ENCODE peak calls at places on chromosomes 3 and 15, in seven cellular contexts. V, I, Z, N, T, Y and K are unnamed samples.

GRCh38 chr15:77075528-77075927 is 4.6 kb upstream of the TSPAN3 start:
- DNase-seq in T (no peak), N (no peak), Z (no peak), V (no peak), I (no peak), Y (no peak), K (no peak)

GRCh38 chr15:74133703-74134386 is 3.5 kb downstream of the ISLR2 start:
- DNase-seq in Y (no peak), T (no peak), I (no peak), Z (no peak), V (peak; percentile 74), N (no peak), K (no peak)

GRCh38 chr15:89500397-89501270 is 4.3 kb upstream of the RHCG start:
- DNase-seq in T (no peak), I (no peak), N (no peak), Y (no peak), Z (no peak), V (peak; percentile 45), K (no peak)

GRCh38 chr3:113212155-113212844 is 943 bp downstream of the BOC start:
- DNase-seq in Y (no peak), I (no peak), Z (peak; percentile 73), T (peak; percentile 76), V (peak; percentile 52), N (peak; percentile 27), K (no peak)

GRCh38 chr3:51538115-51538458 is 432 bp upstream of the RAD54L2 start:
- DNase-seq in Y (no peak), T (no peak), V (peak; percentile 46), Z (no peak), I (no peak), N (no peak), K (no peak)

GRCh38 chr15:94203321-94203720 is 28.0 kb upstream of the MCTP2 start:
- DNase-seq in Y (no peak), I (no peak), Z (no peak), T (no peak), V (peak; percentile 6), N (no peak), K (no peak)

GRCh38 chr3:193942516-193943055 is 193.4 kb upstream of the HES1 start:
- DNase-seq in T (no peak), I (no peak), Z (no peak), Y (no peak), N (no peak), V (peak; percentile 10), K (no peak)

GRCh38 chr3:138389841-138390581 is 41.6 kb downstream of the MRAS start:
- DNase-seq in I (peak; percentile 58), V (no peak), Y (peak; percentile 13), N (peak; percentile 91), Z (peak; percentile 67), T (no peak), K (no peak)

GRCh38 chr15:82892541-82892940 is 60.0 kb downstream of the HOMER2 start:
- DNase-seq in N (no peak), Z (no peak), V (no peak), Y (no peak), I (no peak), T (no peak), K (no peak)

GRCh38 chr3:155078959-155079794 is 942 bp upstream of the MME start:
- DNase-seq in I (no peak), Z (no peak), T (no peak), Y (no peak), V (peak; percentile 67), N (peak; percentile 70), K (no peak)

GRCh38 chr3:71962561-71963240 is 177.8 kb upstream of the PROK2 start:
- DNase-seq in Z (no peak), T (no peak), Y (no peak), I (no peak), N (no peak), V (no peak), K (no peak)

GRCh38 chr15:70906842-70907241 is 14.2 kb downstream of the LRRC49 start:
- DNase-seq in V (no peak), T (no peak), I (no peak), N (peak; percentile 54), Y (no peak), Z (no peak), K (no peak)

GRCh38 chr15:66835558-66835878 is 133.5 kb downstream of the SMAD6 start:
- DNase-seq in T (no peak), N (peak; percentile 65), I (no peak), Z (no peak), Y (no peak), V (no peak), K (no peak)

GRCh38 chr15:58530056-58530590 is 98.3 kb downstream of the LIPC start:
- DNase-seq in Z (no peak), I (no peak), T (no peak), N (no peak), V (no peak), Y (no peak), K (no peak)

GRCh38 chr3:124351430-124352142 is 359.7 kb upstream of the ROPN1 start:
- DNase-seq in T (no peak), I (peak; percentile 23), V (peak; percentile 90), Y (peak; percentile 14), N (peak; percentile 74), Z (no peak), K (no peak)

GRCh38 chr3:16181361-16181760 is 6.9 kb downstream of the GALNT15 start:
- DNase-seq in T (peak; percentile 94), Z (peak; percentile 93), I (no peak), Y (no peak), V (no peak), N (peak; percentile 53), K (peak; percentile 93)

DNA sequence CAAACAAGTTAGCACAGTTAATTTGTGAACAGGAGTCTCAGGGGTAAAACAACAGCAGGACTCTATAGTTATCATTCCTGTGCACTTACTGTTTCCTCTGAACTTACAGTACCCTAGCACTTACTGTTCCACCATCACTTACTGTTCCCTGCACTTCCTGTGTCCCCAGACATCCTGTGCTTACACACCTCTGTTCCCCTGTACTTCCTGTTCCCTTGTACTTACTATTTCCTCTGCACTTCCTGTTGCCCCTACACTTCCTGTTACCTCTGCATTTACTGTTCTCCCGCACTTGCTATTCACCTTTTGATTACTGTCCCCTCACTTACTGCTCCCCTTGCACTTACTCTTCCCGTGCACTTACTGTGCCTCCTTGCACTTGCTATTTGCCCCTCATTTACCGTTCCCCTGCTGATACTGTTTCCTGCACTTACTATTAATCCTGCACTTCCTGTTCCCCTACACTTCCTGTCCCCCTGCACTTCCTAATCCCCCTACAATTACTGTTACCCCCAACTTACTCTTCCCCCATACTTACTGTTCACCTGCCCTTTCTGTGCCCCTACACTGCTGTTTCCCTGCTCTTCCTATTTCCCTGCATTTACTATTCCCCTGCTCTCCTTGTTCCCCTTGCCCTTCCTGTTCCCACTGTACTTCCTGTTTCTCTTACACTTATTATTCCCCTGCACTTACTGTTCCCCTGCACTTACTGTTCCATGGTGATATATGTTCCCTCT is 30.3 kb downstream of the TPRA1 start:
- DNase-seq in V (no peak), Y (no peak), I (no peak), T (no peak), Z (no peak), N (no peak), K (no peak)
- H3K4me3 ChIP-seq in V (no peak overlapping the region), Y (no peak overlapping the region), I (no peak overlapping the region), T (no peak overlapping the region), Z (no peak overlapping the region), N (no peak overlapping the region), K (no peak overlapping the region)

DNA sequence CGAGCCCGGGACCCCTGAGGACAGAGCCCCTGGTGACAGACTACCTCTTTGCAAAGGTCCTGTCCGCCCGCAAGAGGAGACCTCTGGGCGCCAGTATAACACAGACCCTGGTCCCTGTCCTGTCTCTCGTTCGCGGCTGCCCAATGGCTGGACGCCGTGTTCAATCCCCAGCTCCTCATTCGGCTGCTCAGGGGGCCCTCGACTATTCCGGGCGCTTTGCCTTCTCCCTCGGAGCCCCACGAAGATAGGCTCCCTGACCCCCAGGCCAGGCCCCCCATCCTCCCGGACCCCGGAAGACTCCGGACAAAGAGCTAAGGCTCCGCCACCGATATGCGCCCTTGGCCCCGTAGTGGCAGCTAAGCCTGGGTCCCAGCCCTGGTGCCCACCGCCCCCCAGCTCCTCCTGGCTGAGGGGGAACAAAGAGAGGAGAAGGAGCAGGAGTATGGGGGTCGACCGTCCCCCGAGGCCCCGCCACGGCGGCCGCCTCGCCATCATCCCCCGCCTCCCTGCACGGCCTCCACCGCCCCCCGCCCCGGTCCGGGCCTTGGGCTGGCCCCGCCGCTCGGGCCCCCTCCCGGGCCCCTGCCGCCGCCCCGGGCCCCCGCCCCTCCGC is 440 bp downstream of the CELSR3 start:
- DNase-seq in Z (no peak), T (no peak), I (no peak), Y (no peak), N (no peak), V (peak; percentile 47), K (no peak)
- H3K4me3 ChIP-seq in Z (no peak overlapping the region), T (peak overlapping the region; percentile 32), I (no peak overlapping the region), Y (no peak overlapping the region), N (peak overlapping the region; percentile 25), V (peak overlapping the region; percentile 73), K (peak overlapping the region; percentile 48)

GRCh38 chr3:89326997-89327396 is 219.6 kb downstream of the EPHA3 start:
- DNase-seq in N (no peak), Z (no peak), T (no peak), Y (no peak), I (no peak), V (no peak), K (no peak)

GRCh38 chr3:89335693-89336092 is 228.3 kb downstream of the EPHA3 start:
- DNase-seq in Z (no peak), I (no peak), N (no peak), Y (no peak), V (no peak), T (no peak), K (no peak)

DNA sequence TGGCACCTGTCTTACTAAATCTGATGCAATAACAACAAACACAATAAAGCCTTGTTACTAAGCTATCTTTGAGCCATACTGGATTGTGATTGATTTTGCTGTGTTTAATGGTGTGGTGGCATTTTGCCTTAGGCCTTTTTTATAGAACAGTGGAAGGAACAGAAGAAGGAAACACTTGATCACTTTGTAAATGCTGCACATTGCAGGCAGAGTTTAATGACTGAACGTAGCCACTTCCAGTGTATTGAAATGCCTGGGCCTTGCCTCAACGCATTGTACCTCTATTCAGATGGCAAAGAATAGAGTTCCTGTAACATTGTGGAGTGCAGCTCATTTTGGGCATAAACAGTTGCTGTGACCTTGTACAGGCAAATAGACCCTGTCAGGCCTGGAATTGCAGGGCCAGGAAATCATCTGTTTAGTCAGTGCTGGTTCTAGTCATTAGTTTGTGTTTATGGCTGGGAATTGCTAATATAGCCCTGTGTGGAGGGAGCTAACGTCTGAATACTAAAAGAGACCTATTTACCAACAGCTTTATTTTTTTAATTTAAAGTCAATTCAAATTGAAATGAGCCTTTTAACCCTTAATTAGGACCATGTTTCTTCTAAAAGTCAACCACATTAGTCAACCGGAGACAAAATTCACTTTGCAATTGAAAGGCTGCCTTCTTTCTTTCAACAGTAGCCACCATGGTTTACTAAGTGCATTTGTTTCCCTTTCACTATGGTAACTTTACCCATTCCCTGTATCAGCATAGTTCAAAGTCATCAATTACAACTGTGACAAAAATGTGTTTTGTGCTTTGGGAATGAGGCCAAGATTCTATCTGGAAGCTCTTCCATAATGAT is 225.1 kb downstream of the EPHA3 start:
- DNase-seq in Y (no peak), Z (no peak), V (peak; percentile 67), N (no peak), I (no peak), T (no peak), K (no peak)
- H3K4me3 ChIP-seq in Y (no peak overlapping the region), Z (no peak overlapping the region), V (peak overlapping the region; percentile 10), N (no peak overlapping the region), I (no peak overlapping the region), T (no peak overlapping the region), K (no peak overlapping the region)

DNA sequence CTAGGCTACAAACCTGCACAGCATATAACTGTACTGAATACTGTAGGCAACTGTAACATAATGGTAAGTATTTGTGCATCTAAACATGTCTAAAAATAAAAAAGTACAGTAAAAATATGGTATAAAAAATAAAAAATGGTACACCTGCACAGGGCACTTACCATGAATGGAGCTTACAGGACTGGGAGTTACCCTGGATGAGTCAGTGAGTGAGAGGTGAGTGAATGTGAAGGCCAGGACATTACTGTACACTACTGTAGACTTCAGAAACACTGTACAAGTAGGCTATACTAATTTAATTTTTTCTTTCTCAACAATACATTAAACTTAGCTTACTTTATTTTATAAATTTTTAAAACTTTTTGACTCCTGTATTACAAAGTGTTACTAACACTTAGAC is 265.3 kb downstream of the KLF13 start:
- DNase-seq in N (no peak), Y (no peak), Z (no peak), V (no peak), T (no peak), I (no peak), K (no peak)
- H3K4me3 ChIP-seq in N (no peak overlapping the region), Y (no peak overlapping the region), Z (no peak overlapping the region), V (no peak overlapping the region), T (no peak overlapping the region), I (no peak overlapping the region), K (no peak overlapping the region)